ENCODE peak calls at places on chromosomes 4 and X, in five cellular contexts. L is fibroblast of lung, K is heart left ventricle, S is adrenal gland, F is A549. X is an unnamed sample.

GRCh38 chr4:149135062-149135461 is 680.6 kb downstream of the IQCM start:
- DNase-seq in L (no peak), K (no peak), S (no peak), F (no peak), X (no peak)

GRCh38 chr4:48944659-48945290 is 38.2 kb upstream of the OCIAD2 start:
- DNase-seq in L (no peak), K (no peak), S (peak; percentile 23), F (peak; percentile 30), X (no peak)

GRCh38 chr4:31220921-31221320 is 500.8 kb downstream of the PCDH7 start:
- DNase-seq in L (no peak), K (no peak), S (no peak), F (no peak), X (no peak)

GRCh38 chrX:15834827-15835595 is 19.6 kb downstream of the AP1S2 start:
- DNase-seq in L (no peak), K (no peak), S (no peak), F (no peak), X (no peak)

GRCh38 chrX:53223955-53224859 is 800 bp downstream of the KDM5C start:
- DNase-seq in L (peak; percentile 33), K (no peak), S (peak; percentile 30), F (peak; percentile 13), X (peak; percentile 29)

GRCh38 chrX:46228389-46228788 is 316.8 kb downstream of the ZNF674 start:
- DNase-seq in L (no peak), K (no peak), S (no peak), F (no peak), X (no peak)

GRCh38 chrX:72060196-72060974 is 71.3 kb downstream of the RTL5 start:
- DNase-seq in L (no peak), K (no peak), S (no peak), F (peak; percentile 18), X (peak; percentile 45)

GRCh38 chr4:80608285-80608980 is 272.9 kb downstream of the CFAP299 start:
- DNase-seq in L (peak; percentile 79), K (no peak), S (no peak), F (no peak), X (no peak)

GRCh38 chrX:13939741-13940597 is 89.7 kb downstream of the GEMIN8 start:
- DNase-seq in L (no peak), K (no peak), S (no peak), F (no peak), X (peak; percentile 72)

GRCh38 chr4:6908397-6909112 is 1.1 kb upstream of the TBC1D14 start:
- DNase-seq in L (no peak), K (no peak), S (peak; percentile 50), F (no peak), X (no peak)

GRCh38 chr4:5122114-5122513 is 70.8 kb downstream of the STK32B start:
- DNase-seq in L (no peak), K (no peak), S (no peak), F (no peak), X (no peak)

GRCh38 chr4:54228563-54229501 is at the start of gene PDGFRA:
- DNase-seq in L (peak; percentile 98), K (peak; percentile 75), S (no peak), F (no peak), X (peak; percentile 63)
- H3K4me3 ChIP-seq in L (peak within 1 kb of the TSS; percentile 94), K (peak within 1 kb of the TSS; percentile 56), S (peak within 1 kb of the TSS; percentile 14), F (peak within 1 kb of the TSS; percentile 47), X (peak within 1 kb of the TSS; percentile 55)

DNA sequence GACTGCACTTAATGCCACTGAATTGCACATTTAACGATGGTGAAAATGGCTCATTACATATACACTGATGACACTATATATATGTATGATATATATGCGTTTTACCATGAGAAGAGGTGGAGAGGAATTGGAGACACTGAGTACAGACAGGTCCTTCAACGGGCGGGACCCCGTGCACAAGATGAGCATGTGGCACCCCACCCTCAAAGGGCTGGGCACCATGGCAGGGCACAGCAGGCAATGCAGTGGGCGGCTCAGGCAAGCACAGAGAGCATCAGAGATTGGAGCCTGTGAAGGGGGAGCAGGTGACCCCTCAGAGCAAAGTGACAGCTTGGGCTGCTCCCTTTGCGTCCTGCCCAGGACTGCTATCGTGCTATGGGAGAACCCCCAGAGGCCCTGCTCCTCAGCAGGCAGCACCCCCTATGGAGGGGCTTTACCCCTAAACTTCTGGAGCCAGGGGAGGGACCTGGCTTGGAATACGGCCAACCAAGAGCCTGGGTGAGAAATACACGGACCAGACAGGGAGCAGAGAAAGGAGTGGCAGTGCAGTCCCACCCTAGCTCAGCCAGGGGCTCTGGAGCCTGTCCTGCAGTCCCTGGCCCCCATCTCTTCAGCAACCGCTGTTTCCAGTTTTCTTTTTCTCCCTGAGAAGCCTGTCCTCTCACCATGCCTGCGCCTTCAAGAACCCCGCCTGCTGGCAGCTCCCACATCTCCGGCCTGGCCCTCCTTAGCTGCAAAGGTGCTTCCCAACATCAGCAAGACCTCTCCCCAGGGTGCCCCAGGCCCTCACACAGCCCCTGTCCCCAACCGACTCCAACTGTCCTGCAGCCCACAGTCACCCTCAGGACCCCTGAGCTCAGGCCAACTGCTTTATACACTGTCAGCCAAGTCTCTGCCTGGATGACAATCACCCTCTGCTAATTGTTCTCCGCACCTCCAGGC is 10.5 kb downstream of the SLC6A8 start:
- DNase-seq in L (no peak), K (no peak), S (no peak), F (no peak), X (no peak)
- H3K4me1 ChIP-seq in L (no peaks in the 10 kb centered on the region), K (peaks cover 6% of the 10 kb centered on the region), S (peaks cover 4% of the 10 kb centered on the region), F (no peaks in the 10 kb centered on the region), X (no peaks in the 10 kb centered on the region)

GRCh38 chrX:76029385-76029784 is 143.5 kb upstream of the PBDC1 start:
- DNase-seq in L (no peak), K (no peak), S (no peak), F (no peak), X (no peak)
- H3K4me3 ChIP-seq in L (no peak overlapping the region), K (no peak overlapping the region), S (no peak overlapping the region), F (no peak overlapping the region), X (no peak overlapping the region)

GRCh38 chr4:42638276-42638675 is 18.6 kb downstream of the ATP8A1 start:
- DNase-seq in L (no peak), K (no peak), S (no peak), F (no peak), X (no peak)

GRCh38 chr4:42640613-42641012 is 16.3 kb downstream of the ATP8A1 start:
- DNase-seq in L (no peak), K (no peak), S (no peak), F (no peak), X (no peak)

GRCh38 chr4:42637104-42637503 is 19.8 kb downstream of the ATP8A1 start:
- DNase-seq in L (no peak), K (no peak), S (no peak), F (no peak), X (no peak)

GRCh38 chr4:42637861-42638260 is 19.0 kb downstream of the ATP8A1 start:
- DNase-seq in L (no peak), K (no peak), S (no peak), F (no peak), X (no peak)

GRCh38 chr4:42638993-42639392 is 17.9 kb downstream of the ATP8A1 start:
- DNase-seq in L (no peak), K (no peak), S (no peak), F (no peak), X (no peak)
- H3K4me1 ChIP-seq in L (no peaks in the 10 kb centered on the region), K (peaks cover 41% of the 10 kb centered on the region), S (peaks cover 7% of the 10 kb centered on the region), F (no peaks in the 10 kb centered on the region), X (peaks cover 24% of the 10 kb centered on the region)

DNA sequence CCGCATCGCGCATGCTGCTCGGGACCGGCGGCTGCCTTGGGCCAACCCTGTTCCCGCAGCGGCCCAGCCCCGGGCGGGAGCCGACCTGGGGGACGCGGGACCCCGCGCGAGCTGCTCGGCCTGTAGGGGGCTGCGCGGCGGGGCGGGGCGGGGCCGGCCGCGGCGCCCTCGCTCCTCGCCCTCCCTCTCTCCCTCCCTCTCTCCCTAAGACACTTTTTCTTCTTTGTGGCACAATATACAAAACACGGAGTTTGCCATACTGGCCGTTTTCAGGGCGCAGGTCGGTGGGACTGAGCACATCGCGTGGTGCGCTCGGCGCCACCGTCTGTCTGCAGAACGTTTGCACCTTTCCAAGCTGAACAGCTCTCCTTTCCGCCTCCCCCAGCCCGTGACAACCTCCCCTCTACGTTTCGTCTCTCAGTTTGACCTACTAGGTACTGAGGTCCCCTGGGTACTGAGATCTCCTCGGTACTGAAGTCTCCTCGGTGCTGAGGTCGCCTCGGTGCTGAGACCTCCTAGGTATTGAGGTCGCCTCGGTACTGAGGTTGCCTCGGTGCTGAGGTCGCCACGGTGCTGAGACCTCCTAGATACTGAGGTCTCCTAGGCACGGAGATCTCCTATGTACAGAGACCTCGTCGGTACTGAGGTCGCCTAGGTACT is 261.1 kb upstream of the PLCXD1 start:
- DNase-seq in L (no peak), K (no peak), S (no peak), F (no peak), X (no peak)
- H3K4me3 ChIP-seq in L (no peak overlapping the region), K (peak overlapping the region; percentile 53), S (no peak overlapping the region), F (no peak overlapping the region), X (no peak overlapping the region)

GRCh38 chrX:120463241-120463640 is 5.9 kb downstream of the LAMP2 start:
- DNase-seq in L (peak; percentile 72), K (no peak), S (peak; percentile 25), F (peak; percentile 10), X (peak; percentile 36)

GRCh38 chrX:120462370-120462769 is 6.7 kb downstream of the LAMP2 start:
- DNase-seq in L (no peak), K (no peak), S (no peak), F (no peak), X (no peak)

GRCh38 chrX:120468071-120468470 is 1.0 kb downstream of the LAMP2 start:
- DNase-seq in L (no peak), K (no peak), S (no peak), F (no peak), X (no peak)

GRCh38 chrX:120468479-120468824 is 644 bp downstream of the LAMP2 start:
- DNase-seq in L (no peak), K (no peak), S (no peak), F (no peak), X (no peak)

GRCh38 chrX:120464409-120464808 is 4.7 kb downstream of the LAMP2 start:
- DNase-seq in L (no peak), K (no peak), S (peak; percentile 28), F (no peak), X (no peak)
- H3K4me1 ChIP-seq in L (no peaks in the 10 kb centered on the region), K (peaks cover 34% of the 10 kb centered on the region), S (peaks cover 12% of the 10 kb centered on the region), F (peaks cover 18% of the 10 kb centered on the region), X (peaks cover 19% of the 10 kb centered on the region)

X was measured in HAP-1.